ENCODE peak calls at places on chromosomes 6 and 20, in seven cellular contexts. A is mucosa of descending colon; N is upper lobe of right lung; P is HCT116; H is Peyer's patch; S is CD8-positive, alpha-beta T cell; E is breast epithelium. J is an unnamed sample.

GRCh38 chr6:158008894-158009891 is 27.5 kb downstream of the SYNJ2 start:
- DNase-seq in A (no peak), N (peak; percentile 68), P (no peak), H (peak; percentile 36), S (no peak), E (peak; percentile 67), J (no peak)

GRCh38 chr6:112398686-112399085 is 51.6 kb downstream of the RFPL4B start:
- DNase-seq in A (no peak), N (no peak), P (no peak), H (no peak), S (no peak), E (no peak), J (no peak)

GRCh38 chr6:125829433-125829832 is 38.7 kb downstream of the NCOA7 start:
- DNase-seq in A (no peak), N (no peak), P (no peak), H (no peak), S (no peak), E (no peak), J (no peak)

GRCh38 chr20:32158351-32158750 is 48.8 kb downstream of the TM9SF4 start:
- DNase-seq in A (no peak), N (peak; percentile 32), P (no peak), H (no peak), S (no peak), E (no peak), J (no peak)

GRCh38 chr20:32960222-32960518 is 44.1 kb downstream of the SUN5 start:
- DNase-seq in A (no peak), N (no peak), P (no peak), H (no peak), S (no peak), E (no peak), J (no peak)

GRCh38 chr6:451847-452246 is 60.3 kb downstream of the IRF4 start:
- DNase-seq in A (no peak), N (no peak), P (no peak), H (peak; percentile 6), S (no peak), E (no peak), J (no peak)

GRCh38 chr6:126056355-126057004 is 70.1 kb downstream of the TRMT11 start:
- DNase-seq in A (no peak), N (no peak), P (no peak), H (no peak), S (no peak), E (no peak), J (no peak)

GRCh38 chr6:27505209-27506027 is 32.5 kb upstream of the ZNF184 start:
- DNase-seq in A (no peak), N (no peak), P (peak; percentile 87), H (peak; percentile 53), S (peak; percentile 26), E (peak; percentile 81), J (no peak)

GRCh38 chr6:46969206-46969605 is 47.5 kb upstream of the ADGRF5 start:
- DNase-seq in A (no peak), N (no peak), P (no peak), H (no peak), S (no peak), E (no peak), J (no peak)

GRCh38 chr20:43969501-43969900 is 54.8 kb downstream of the TOX2 start:
- DNase-seq in A (no peak), N (peak; percentile 78), P (no peak), H (no peak), S (no peak), E (no peak), J (no peak)

GRCh38 chr20:1617055-1617454 is 2.8 kb downstream of the SIRPB1 start:
- DNase-seq in A (no peak), N (no peak), P (no peak), H (no peak), S (no peak), E (no peak), J (no peak)

GRCh38 chr6:84773431-84774173 is 9.2 kb upstream of the TBX18 start:
- DNase-seq in A (peak; percentile 51), N (no peak), P (no peak), H (no peak), S (no peak), E (no peak), J (no peak)

GRCh38 chr6:84776392-84776791 is 12.0 kb upstream of the TBX18 start:
- DNase-seq in A (no peak), N (no peak), P (no peak), H (no peak), S (no peak), E (no peak), J (no peak)

GRCh38 chr6:84773133-84773430 is 8.7 kb upstream of the TBX18 start:
- DNase-seq in A (no peak), N (no peak), P (no peak), H (no peak), S (no peak), E (no peak), J (no peak)

GRCh38 chr6:84772428-84773132 is 8.2 kb upstream of the TBX18 start:
- DNase-seq in A (no peak), N (no peak), P (no peak), H (no peak), S (no peak), E (no peak), J (no peak)

DNA sequence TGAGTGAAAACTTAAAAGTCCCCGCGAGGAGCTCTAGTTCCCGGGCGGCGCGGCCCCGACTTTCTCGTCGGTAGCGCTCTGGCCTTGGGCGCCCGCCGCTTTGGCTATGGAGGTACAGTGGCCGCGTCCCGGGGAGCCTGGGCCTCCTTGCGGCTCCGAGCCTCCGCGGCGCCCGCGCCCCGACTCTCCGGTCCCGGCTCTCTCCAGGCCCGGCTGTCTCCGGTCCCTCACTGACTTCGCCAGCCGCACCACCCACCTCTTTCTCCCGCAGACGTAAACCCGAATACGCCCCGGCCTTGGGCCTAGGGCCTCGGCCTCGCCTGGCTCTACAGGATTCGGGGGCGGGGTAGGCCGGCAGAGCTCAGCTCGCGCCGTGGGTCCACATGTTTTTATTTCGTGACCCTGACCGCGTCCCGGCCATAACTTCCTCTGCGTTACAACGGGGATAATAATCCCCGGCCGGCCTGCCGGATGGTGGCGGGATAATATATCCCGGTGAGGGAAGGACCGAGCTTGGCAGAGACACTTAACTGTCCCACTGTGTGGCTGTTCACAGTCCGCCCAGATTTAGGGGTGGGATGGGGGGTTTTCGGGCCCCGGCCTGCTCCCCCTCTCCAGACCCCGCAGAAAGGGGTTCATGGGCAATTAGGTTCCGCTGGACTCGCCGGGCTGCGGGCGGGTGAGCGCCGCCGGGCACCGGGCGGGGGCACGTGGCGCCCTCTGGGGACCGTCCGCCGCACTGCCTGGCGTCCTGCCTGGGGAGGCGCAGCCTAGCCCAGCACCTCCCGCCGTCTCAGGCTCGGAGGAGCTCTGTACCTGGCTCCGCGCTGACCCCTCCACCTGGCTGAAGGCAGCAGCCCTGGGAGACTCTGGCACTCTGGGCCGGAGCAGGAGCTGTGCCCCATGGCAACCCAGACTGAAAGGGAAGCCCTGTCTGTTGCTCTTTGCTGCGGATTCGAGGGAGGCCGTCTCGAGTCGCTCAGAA is 10.1 kb upstream of the TBX18 start:
- DNase-seq in A (peak; percentile 41), N (peak; percentile 74), P (no peak), H (no peak), S (no peak), E (no peak), J (no peak)
- H3K4me3 ChIP-seq in A (no peak overlapping the region), N (peak overlapping the region; percentile 11), P (peak overlapping the region; percentile 61), H (peak overlapping the region; percentile 37), S (no peak overlapping the region), E (peak overlapping the region; percentile 41), J (peak overlapping the region; percentile 37)

DNA sequence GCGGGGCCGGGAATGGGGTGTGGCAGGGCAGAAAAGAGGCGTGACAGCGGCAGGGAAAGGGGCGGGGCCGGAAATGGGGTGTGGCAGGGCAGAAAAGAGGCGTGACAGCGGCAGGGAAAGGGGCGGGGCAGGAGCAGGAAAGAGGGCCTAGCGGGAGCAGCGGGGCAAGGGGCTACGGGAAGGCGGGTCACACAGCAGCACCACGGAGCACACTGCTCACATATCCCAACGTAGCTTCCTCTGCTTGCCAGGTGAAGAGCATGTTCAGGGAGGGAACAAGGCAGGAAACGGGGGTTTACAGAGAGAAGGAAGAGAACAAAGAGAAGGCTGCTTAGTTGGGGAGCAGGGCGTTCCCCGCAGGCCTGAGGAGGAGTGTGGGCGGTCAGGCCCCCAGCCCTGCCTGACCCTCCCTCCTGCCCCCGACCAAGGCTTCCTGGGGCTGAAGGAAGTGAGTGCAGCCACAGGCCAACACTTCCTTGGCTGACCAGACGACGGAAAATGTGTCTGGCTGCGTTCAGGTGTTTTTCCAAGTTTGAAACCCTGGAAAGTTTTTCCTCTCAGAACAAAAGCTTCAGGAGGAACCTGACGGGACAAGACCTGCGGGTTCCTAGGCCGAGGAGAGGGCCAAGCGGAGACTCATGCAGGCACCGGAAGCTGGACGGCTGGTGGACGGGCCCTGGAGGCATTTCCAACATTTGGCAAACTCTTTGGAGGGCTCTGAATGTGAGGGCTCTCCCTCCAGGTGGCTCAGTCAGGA is 13.8 kb downstream of the UCKL1 start:
- DNase-seq in A (peak; percentile 82), N (peak; percentile 81), P (no peak), H (no peak), S (no peak), E (no peak), J (no peak)
- H3K36me3 ChIP-seq in A (no peaks in the 10 kb centered on the region), N (peaks cover 62% of the 10 kb centered on the region), P (peaks cover 41% of the 10 kb centered on the region), H (no peaks in the 10 kb centered on the region), S (peaks cover 27% of the 10 kb centered on the region), E (peaks cover 10% of the 10 kb centered on the region), J (peaks cover 7% of the 10 kb centered on the region)

DNA sequence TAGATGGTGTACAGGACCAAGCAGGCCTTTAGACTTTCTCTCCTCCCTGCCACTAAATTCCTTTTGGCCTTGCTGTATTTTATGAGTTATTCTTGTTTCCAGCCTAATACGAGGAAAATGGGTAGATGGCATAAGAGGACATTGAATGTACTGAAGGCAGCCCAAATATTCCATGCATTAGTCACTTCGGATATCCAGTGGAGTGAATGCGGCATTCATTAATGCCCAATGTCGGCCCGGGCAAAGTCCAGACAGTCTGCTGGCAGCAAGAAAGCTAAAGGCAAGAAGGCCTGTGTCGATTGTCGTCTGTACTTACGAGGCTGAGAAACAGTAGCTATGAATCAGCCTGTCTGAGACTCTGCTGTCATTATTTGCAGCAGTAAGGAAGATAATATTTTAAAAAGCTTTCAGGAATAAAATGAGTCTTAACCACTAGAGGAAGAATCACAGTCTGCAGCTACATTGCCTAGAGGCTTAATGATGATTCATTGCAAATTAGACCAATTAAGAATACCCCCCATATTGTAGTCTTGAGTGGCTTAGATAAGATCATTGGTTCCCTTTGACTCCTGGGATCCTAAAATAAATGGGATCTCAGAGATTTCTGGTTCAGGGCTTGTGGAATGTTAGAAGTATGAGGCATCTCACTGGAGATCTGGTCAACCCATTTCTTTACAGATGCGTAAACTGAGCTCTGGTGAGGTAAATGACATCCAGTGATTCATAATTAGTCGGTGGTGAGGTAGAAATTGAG is 534.1 kb upstream of the JAG1 start:
- DNase-seq in A (no peak), N (no peak), P (peak; percentile 86), H (no peak), S (no peak), E (no peak), J (peak; percentile 76)
- TF ChIP-seq CTCF in A (no peak), N (no peak), P (no peak), H (peak; percentile 23), S (no peak), E (no peak), J (no peak)

DNA sequence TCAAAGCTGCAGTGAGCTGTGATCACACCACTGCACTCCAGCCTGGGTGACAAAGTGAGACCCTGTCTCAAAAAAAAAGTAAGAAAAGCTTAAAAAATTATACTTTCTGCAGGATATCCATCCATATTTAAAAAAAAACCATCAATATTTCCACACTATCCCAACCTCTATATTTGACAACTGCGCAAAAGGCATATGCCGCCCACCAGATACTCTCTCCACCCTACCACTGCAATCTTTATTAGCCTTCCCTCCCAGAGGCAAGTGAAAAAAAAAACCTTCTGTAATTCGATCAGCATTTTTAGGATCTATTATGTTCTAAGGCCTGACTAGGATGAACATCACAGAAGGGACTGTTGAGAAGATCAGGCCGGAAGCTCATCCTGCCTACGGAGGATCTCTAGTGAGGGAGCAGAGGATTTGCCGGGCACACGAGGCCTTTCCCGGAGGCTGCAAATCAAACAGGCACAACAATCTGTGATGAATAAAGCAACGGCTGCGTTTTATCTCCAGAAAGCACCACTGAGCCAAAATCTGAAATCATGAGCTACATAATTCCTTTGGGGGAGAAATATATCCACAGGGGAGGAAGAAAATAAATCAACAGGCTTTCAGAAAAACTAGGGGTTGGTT is 65.9 kb downstream of the GFOD1 start:
- DNase-seq in A (no peak), N (no peak), P (no peak), H (no peak), S (no peak), E (no peak), J (no peak)
- H3K4me3 ChIP-seq in A (no peak overlapping the region), N (no peak overlapping the region), P (no peak overlapping the region), H (no peak overlapping the region), S (no peak overlapping the region), E (no peak overlapping the region), J (no peak overlapping the region)

J was measured in kidney epithelial cell.